ENCODE peak calls at places on chromosome 11, in eight cellular contexts. One of them, this sample, is unnamed.

GRCh38 chr11:131579932-131580387 is 209.5 kb downstream of the NTM start:
- DNase-seq in colonic mucosa: no peak
- DNase-seq in mucosa of descending colon: peak
- DNase-seq in astrocyte of the spinal cord: peak
- DNase-seq in AG04450: no peak
- DNase-seq in progenitor cell of endocrine pancreas: no peak
- DNase-seq in heart left ventricle: no peak
- DNase-seq in A549: peak
- DNase-seq in this sample: peak

GRCh38 chr11:130606781-130607511 is 158.5 kb downstream of the ADAMTS15 start:
- DNase-seq in colonic mucosa: no peak
- DNase-seq in mucosa of descending colon: no peak
- DNase-seq in astrocyte of the spinal cord: peak
- DNase-seq in AG04450: no peak
- DNase-seq in progenitor cell of endocrine pancreas: no peak
- DNase-seq in heart left ventricle: no peak
- DNase-seq in A549: no peak
- DNase-seq in this sample: no peak

GRCh38 chr11:70732493-70733206 is 334.3 kb downstream of the CTTN start:
- DNase-seq in colonic mucosa: no peak
- DNase-seq in mucosa of descending colon: no peak
- DNase-seq in astrocyte of the spinal cord: no peak
- DNase-seq in AG04450: no peak
- DNase-seq in progenitor cell of endocrine pancreas: no peak
- DNase-seq in heart left ventricle: no peak
- DNase-seq in A549: no peak
- DNase-seq in this sample: no peak

GRCh38 chr11:118098996-118099837 is 12.5 kb upstream of the SMIM35 start:
- DNase-seq in colonic mucosa: no peak
- DNase-seq in mucosa of descending colon: no peak
- DNase-seq in astrocyte of the spinal cord: no peak
- DNase-seq in AG04450: no peak
- DNase-seq in progenitor cell of endocrine pancreas: no peak
- DNase-seq in heart left ventricle: no peak
- DNase-seq in A549: no peak
- DNase-seq in this sample: no peak

GRCh38 chr11:95912902-95913560 is 10.9 kb downstream of the MTMR2 start:
- DNase-seq in colonic mucosa: no peak
- DNase-seq in mucosa of descending colon: no peak
- DNase-seq in astrocyte of the spinal cord: peak
- DNase-seq in AG04450: no peak
- DNase-seq in progenitor cell of endocrine pancreas: no peak
- DNase-seq in heart left ventricle: no peak
- DNase-seq in A549: no peak
- DNase-seq in this sample: no peak

GRCh38 chr11:45877845-45878244 is 7.6 kb upstream of the MAPK8IP1 start:
- DNase-seq in colonic mucosa: no peak
- DNase-seq in mucosa of descending colon: no peak
- DNase-seq in astrocyte of the spinal cord: no peak
- DNase-seq in AG04450: no peak
- DNase-seq in progenitor cell of endocrine pancreas: no peak
- DNase-seq in heart left ventricle: no peak
- DNase-seq in A549: no peak
- DNase-seq in this sample: no peak

GRCh38 chr11:67311051-67311555 is 7.8 kb downstream of the SSH3 start:
- DNase-seq in colonic mucosa: no peak
- DNase-seq in mucosa of descending colon: no peak
- DNase-seq in astrocyte of the spinal cord: no peak
- DNase-seq in AG04450: no peak
- DNase-seq in progenitor cell of endocrine pancreas: no peak
- DNase-seq in heart left ventricle: no peak
- DNase-seq in A549: no peak
- DNase-seq in this sample: no peak

GRCh38 chr11:58866788-58867187 is 22.3 kb upstream of the GLYATL2 start:
- DNase-seq in colonic mucosa: no peak
- DNase-seq in mucosa of descending colon: no peak
- DNase-seq in astrocyte of the spinal cord: no peak
- DNase-seq in AG04450: no peak
- DNase-seq in progenitor cell of endocrine pancreas: no peak
- DNase-seq in heart left ventricle: no peak
- DNase-seq in A549: no peak
- DNase-seq in this sample: no peak

GRCh38 chr11:113947989-113948388 is 26.9 kb upstream of the HTR3A start:
- DNase-seq in colonic mucosa: no peak
- DNase-seq in mucosa of descending colon: no peak
- DNase-seq in astrocyte of the spinal cord: no peak
- DNase-seq in AG04450: no peak
- DNase-seq in progenitor cell of endocrine pancreas: no peak
- DNase-seq in heart left ventricle: no peak
- DNase-seq in A549: no peak
- DNase-seq in this sample: no peak

GRCh38 chr11:129652828-129653227 is 162.8 kb upstream of the TMEM45B start:
- DNase-seq in colonic mucosa: no peak
- DNase-seq in mucosa of descending colon: no peak
- DNase-seq in astrocyte of the spinal cord: peak
- DNase-seq in AG04450: peak
- DNase-seq in progenitor cell of endocrine pancreas: no peak
- DNase-seq in heart left ventricle: no peak
- DNase-seq in A549: peak
- DNase-seq in this sample: no peak

DNA sequence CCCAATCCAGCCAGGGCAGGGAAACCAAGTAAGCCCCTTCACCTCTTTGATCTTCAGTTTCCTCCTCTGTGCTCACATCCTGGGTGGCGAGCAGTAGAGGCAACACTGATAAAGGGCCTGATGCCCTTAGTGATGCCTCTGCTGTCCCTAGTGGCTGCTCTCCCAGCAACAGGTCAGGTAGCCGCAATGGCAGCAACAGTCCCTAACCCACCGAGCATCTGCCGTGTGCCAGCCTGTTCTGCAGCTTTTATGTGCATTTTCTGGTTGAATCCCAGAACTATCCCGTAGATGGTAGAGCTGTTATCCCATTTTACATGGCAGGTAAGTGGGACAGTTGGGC is 5.2 kb downstream of the SCYL1 start:
- DNase-seq in colonic mucosa: no peak
- DNase-seq in mucosa of descending colon: no peak
- DNase-seq in astrocyte of the spinal cord: no peak
- DNase-seq in AG04450: no peak
- DNase-seq in progenitor cell of endocrine pancreas: no peak
- DNase-seq in heart left ventricle: no peak
- DNase-seq in A549: peak
- DNase-seq in this sample: no peak
- TF ChIP-seq CTCF in colonic mucosa: no peak
- TF ChIP-seq CTCF in mucosa of descending colon: no peak
- TF ChIP-seq CTCF in astrocyte of the spinal cord: peak
- TF ChIP-seq CTCF in AG04450: peak
- TF ChIP-seq CTCF in progenitor cell of endocrine pancreas: peak
- TF ChIP-seq CTCF in heart left ventricle: no peak
- TF ChIP-seq CTCF in A549: no peak
- TF ChIP-seq CTCF in this sample: peak

DNA sequence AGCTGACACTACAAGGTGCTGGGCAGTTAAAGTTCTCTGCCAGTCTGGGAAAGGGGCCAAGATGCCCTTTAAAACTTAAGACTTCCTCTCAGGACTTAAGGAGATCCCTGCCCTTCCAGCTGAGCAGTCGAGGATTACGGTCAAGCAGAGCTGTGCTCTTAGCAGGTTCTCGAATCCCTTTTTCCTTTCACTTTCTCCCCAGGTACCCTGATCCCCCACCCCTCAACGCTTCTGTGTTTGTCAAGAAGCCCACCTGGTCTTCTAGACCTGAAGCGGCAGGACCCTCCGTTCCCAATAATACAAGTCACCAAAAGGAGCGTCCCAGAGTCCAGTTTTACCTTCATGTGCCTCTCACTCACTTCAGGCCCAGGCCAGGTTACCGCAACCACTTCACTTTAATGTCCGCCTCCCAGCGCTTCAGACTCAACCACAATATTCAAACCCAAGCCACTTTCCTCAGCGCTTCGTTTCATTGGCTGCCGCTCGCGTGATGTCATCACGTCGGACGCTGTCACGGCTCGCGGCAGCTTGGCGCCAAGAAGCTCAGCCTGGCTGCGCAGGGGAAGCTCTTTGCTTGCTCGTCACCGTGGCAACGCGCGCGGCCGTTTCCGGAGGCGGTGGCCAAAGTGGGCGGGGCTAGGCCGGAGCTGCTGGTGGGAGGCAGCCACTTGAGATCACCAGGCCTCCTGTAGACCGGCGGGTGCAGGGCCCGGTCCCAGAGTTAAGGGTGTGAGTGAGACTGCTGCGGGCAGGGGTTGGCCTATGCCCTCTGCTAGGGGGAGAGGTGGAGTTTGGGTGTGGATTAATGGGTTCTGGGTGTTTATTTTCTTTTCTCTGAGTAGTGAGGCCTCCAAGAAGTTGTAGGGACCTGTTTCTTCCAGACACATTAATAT is at the start of the genes KIF18A and METTL15:
- DNase-seq in colonic mucosa: peak
- DNase-seq in mucosa of descending colon: peak
- DNase-seq in astrocyte of the spinal cord: peak
- DNase-seq in AG04450: peak
- DNase-seq in progenitor cell of endocrine pancreas: peak
- DNase-seq in heart left ventricle: peak
- DNase-seq in A549: peak
- DNase-seq in this sample: peak
- TF ChIP-seq CTCF in colonic mucosa: no peak
- TF ChIP-seq CTCF in mucosa of descending colon: no peak
- TF ChIP-seq CTCF in astrocyte of the spinal cord: no peak
- TF ChIP-seq CTCF in AG04450: no peak
- TF ChIP-seq CTCF in progenitor cell of endocrine pancreas: no peak
- TF ChIP-seq CTCF in heart left ventricle: no peak
- TF ChIP-seq CTCF in A549: no peak
- TF ChIP-seq CTCF in this sample: no peak

GRCh38 chr11:119481667-119482400 is 58.9 kb upstream of the THY1 start:
- DNase-seq in colonic mucosa: no peak
- DNase-seq in mucosa of descending colon: no peak
- DNase-seq in astrocyte of the spinal cord: no peak
- DNase-seq in AG04450: no peak
- DNase-seq in progenitor cell of endocrine pancreas: no peak
- DNase-seq in heart left ventricle: peak
- DNase-seq in A549: no peak
- DNase-seq in this sample: no peak
- TF ChIP-seq CTCF in colonic mucosa: peak
- TF ChIP-seq CTCF in mucosa of descending colon: no peak
- TF ChIP-seq CTCF in astrocyte of the spinal cord: no peak
- TF ChIP-seq CTCF in AG04450: no peak
- TF ChIP-seq CTCF in progenitor cell of endocrine pancreas: no peak
- TF ChIP-seq CTCF in heart left ventricle: peak
- TF ChIP-seq CTCF in A549: no peak
- TF ChIP-seq CTCF in this sample: no peak

GRCh38 chr11:72348250-72348649 is 86.1 kb downstream of the CLPB start:
- DNase-seq in colonic mucosa: no peak
- DNase-seq in mucosa of descending colon: no peak
- DNase-seq in astrocyte of the spinal cord: no peak
- DNase-seq in AG04450: no peak
- DNase-seq in progenitor cell of endocrine pancreas: no peak
- DNase-seq in heart left ventricle: no peak
- DNase-seq in A549: no peak
- DNase-seq in this sample: no peak
- TF ChIP-seq CTCF in colonic mucosa: no peak
- TF ChIP-seq CTCF in mucosa of descending colon: no peak
- TF ChIP-seq CTCF in astrocyte of the spinal cord: peak
- TF ChIP-seq CTCF in AG04450: no peak
- TF ChIP-seq CTCF in progenitor cell of endocrine pancreas: peak
- TF ChIP-seq CTCF in heart left ventricle: no peak
- TF ChIP-seq CTCF in A549: no peak
- TF ChIP-seq CTCF in this sample: no peak